ENCODE peak calls at places on chromosomes 6 and 20, in nine cellular contexts. T is heart left ventricle, H is GM12878, J is upper lobe of left lung, X is spleen, E is right lobe of liver, S is body of pancreas, L is Peyer's patch, D is HepG2. K is an unnamed sample. For H3K4me1, the result is how much of the 10 kb centered on the place peaks cover.

GRCh38 chr20:35020108-35021031 is 64.7 kb downstream of the MYH7B start:
- DNase-seq in T (no peak), H (no peak), J (no peak), X (no peak), E (no peak), S (peak), L (no peak), D (no peak), K (no peak)

GRCh38 chr6:106973018-106973840 is 1.3 kb downstream of the CD24 start:
- DNase-seq in T (no peak), H (no peak), J (peak), X (peak), E (peak), S (peak), L (peak), D (no peak), K (peak)

GRCh38 chr6:35213161-35213823 is 464 bp upstream of the SCUBE3 start:
- DNase-seq in T (no peak), H (no peak), J (peak), X (no peak), E (peak), S (no peak), L (no peak), D (no peak), K (no peak)

GRCh38 chr6:46953921-46954320 is 32.2 kb upstream of the ADGRF5 start:
- DNase-seq in T (no peak), H (no peak), J (no peak), X (no peak), E (no peak), S (no peak), L (no peak), D (no peak), K (no peak)

GRCh38 chr20:982754-983153 is 19.4 kb downstream of the RSPO4 start:
- DNase-seq in T (peak), H (no peak), J (no peak), X (no peak), E (no peak), S (no peak), L (no peak), D (no peak), K (no peak)

GRCh38 chr6:134519456-134519855 is 201.5 kb upstream of the SGK1 start:
- DNase-seq in T (peak), H (peak), J (no peak), X (peak), E (peak), S (peak), L (no peak), D (no peak), K (no peak)

GRCh38 chr20:50240092-50240491 is 49.5 kb downstream of the CEBPB start:
- DNase-seq in T (no peak), H (no peak), J (no peak), X (no peak), E (no peak), S (no peak), L (no peak), D (no peak), K (no peak)

GRCh38 chr6:35544748-35545361 is 32.2 kb upstream of the TULP1 start:
- DNase-seq in T (no peak), H (no peak), J (no peak), X (peak), E (no peak), S (no peak), L (no peak), D (no peak), K (no peak)

GRCh38 chr20:47411161-47411560 is 54.7 kb upstream of the ZMYND8 start:
- DNase-seq in T (no peak), H (no peak), J (no peak), X (no peak), E (no peak), S (no peak), L (no peak), D (no peak), K (no peak)

GRCh38 chr20:846894-847278 is 13.4 kb downstream of the FAM110A start:
- DNase-seq in T (peak), H (no peak), J (peak), X (peak), E (no peak), S (no peak), L (no peak), D (no peak), K (no peak)

GRCh38 chr20:4053071-4053470 is 37.7 kb upstream of the RNF24 start:
- DNase-seq in T (no peak), H (no peak), J (no peak), X (no peak), E (no peak), S (no peak), L (no peak), D (no peak), K (no peak)

GRCh38 chr6:16239090-16239797 is 857 bp downstream of the GMPR start:
- DNase-seq in T (peak), H (no peak), J (peak), X (peak), E (peak), S (peak), L (peak), D (no peak), K (peak)

GRCh38 chr6:100001915-100002388 is 7.9 kb upstream of the MCHR2 start:
- DNase-seq in T (no peak), H (no peak), J (no peak), X (no peak), E (peak), S (peak), L (no peak), D (peak), K (peak)

GRCh38 chr6:151911401-151911800 is 103.9 kb downstream of the ESR1 start:
- DNase-seq in T (no peak), H (no peak), J (no peak), X (no peak), E (no peak), S (no peak), L (no peak), D (no peak), K (no peak)

GRCh38 chr20:10710995-10711775 is 37.4 kb upstream of the JAG1 start:
- DNase-seq in T (no peak), H (no peak), J (no peak), X (no peak), E (no peak), S (peak), L (no peak), D (peak), K (no peak)

GRCh38 chr20:50996901-50997830 is 25.7 kb downstream of the KCNG1 start:
- DNase-seq in T (no peak), H (no peak), J (no peak), X (no peak), E (no peak), S (no peak), L (no peak), D (no peak), K (no peak)

GRCh38 chr6:45419574-45420082 is 41.9 kb upstream of the SUPT3H start:
- DNase-seq in T (peak), H (no peak), J (peak), X (peak), E (peak), S (peak), L (peak), D (peak), K (peak)

GRCh38 chr20:50681359-50682064 is 9.8 kb downstream of the RIPOR3 start:
- DNase-seq in T (peak), H (no peak), J (no peak), X (no peak), E (no peak), S (peak), L (no peak), D (no peak), K (no peak)

GRCh38 chr6:7461416-7461815 is 71.8 kb downstream of the RIOK1 start:
- DNase-seq in T (no peak), H (no peak), J (no peak), X (no peak), E (no peak), S (no peak), L (no peak), D (no peak), K (no peak)

GRCh38 chr6:158926429-158926828 is 73.6 kb downstream of the RSPH3 start:
- DNase-seq in T (no peak), H (no peak), J (no peak), X (no peak), E (no peak), S (no peak), L (no peak), D (peak), K (no peak)

GRCh38 chr6:73388433-73388799 is 6.2 kb upstream of the DDX43 start:
- DNase-seq in T (no peak), H (no peak), J (no peak), X (no peak), E (no peak), S (no peak), L (no peak), D (no peak), K (no peak)

GRCh38 chr6:73393278-73393677 is 1.4 kb upstream of the DDX43 start:
- DNase-seq in T (no peak), H (no peak), J (no peak), X (no peak), E (no peak), S (no peak), L (no peak), D (no peak), K (no peak)

GRCh38 chr6:73389854-73390253 is 4.8 kb upstream of the DDX43 start:
- DNase-seq in T (no peak), H (no peak), J (no peak), X (no peak), E (no peak), S (no peak), L (no peak), D (no peak), K (no peak)

GRCh38 chr6:73391735-73392134 is 2.9 kb upstream of the DDX43 start:
- DNase-seq in T (no peak), H (no peak), J (no peak), X (no peak), E (no peak), S (no peak), L (no peak), D (no peak), K (no peak)

DNA sequence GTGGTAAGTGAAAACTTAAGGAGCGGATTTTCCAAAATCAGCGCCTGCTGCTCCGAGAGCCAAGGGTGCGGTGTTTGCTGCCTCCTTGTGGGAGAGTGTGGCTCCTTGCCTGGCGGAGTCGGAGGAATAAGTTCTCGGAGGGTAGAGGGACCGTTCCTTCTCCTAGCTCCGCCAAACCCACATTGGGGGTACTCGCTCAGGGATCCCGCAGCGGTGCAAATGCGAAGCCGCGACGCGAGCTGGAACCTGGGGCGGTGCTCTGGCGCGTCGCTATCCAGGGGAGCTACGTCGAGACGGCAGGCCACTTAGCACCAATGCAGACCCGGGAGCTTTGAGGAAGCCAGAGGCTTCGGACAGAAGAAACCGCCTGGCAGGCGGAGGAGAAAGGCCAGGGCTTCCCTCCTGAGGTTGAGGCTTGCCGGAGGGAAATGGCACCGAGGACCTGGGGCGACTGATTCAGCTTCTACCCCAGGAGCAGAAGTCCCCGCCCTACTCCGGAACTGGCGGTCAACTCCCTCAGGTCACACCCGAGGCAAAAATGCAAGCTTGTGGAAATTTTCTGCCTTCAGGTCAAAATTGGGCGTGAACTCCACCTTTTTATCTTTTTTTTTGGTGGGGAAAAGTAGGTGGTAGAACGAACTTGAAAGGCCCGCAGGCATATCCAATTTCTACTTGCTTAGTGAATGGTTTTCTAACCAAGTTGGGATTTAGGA is 5.7 kb upstream of the DDX43 start:
- DNase-seq in T (peak), H (no peak), J (peak), X (peak), E (peak), S (peak), L (peak), D (peak), K (peak)
- TF ChIP-seq POLR2A in T (no peak), H (peak), J (no peak), X (no peak), E (no peak), S (peak), L (no peak), D (no peak), K (no peak)

GRCh38 chr6:75419408-75419807 is 74.2 kb downstream of the FILIP1 start:
- DNase-seq in T (no peak), H (no peak), J (no peak), X (no peak), E (no peak), S (no peak), L (no peak), D (no peak), K (no peak)
- H3K4me1 ChIP-seq in T (half or more), H (under half), J (under half), X (under half), E (under half), S (under half), L (under half), D (under half), K (under half)

DNA sequence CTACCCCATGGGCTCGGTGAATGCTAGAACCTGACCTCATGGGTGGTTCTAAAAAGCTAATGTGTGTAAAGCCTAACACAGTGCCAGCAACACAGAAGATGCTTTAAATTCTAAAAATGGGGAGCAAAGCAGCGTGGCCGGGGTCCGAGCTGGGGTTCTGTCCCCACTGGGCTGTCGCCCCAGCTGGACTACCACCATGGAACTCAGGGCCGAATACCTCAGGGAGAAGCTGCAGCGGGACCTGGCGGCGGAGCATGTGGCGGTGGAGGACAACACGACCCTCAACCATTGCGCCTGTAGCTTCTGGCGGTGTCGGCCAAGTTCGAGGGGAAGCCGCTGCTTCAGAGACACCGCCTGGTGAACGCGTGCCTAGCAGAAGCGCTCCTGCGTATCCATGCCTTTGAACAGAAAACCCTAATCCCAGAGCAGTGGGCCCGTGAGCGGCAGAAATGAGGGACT is 8.4 kb downstream of the SOX4 start:
- DNase-seq in T (peak), H (no peak), J (peak), X (no peak), E (no peak), S (no peak), L (no peak), D (no peak), K (no peak)
- H3K4me3 ChIP-seq in T (no peak), H (no peak), J (no peak), X (no peak), E (no peak), S (no peak), L (no peak), D (no peak), K (no peak)

DNA sequence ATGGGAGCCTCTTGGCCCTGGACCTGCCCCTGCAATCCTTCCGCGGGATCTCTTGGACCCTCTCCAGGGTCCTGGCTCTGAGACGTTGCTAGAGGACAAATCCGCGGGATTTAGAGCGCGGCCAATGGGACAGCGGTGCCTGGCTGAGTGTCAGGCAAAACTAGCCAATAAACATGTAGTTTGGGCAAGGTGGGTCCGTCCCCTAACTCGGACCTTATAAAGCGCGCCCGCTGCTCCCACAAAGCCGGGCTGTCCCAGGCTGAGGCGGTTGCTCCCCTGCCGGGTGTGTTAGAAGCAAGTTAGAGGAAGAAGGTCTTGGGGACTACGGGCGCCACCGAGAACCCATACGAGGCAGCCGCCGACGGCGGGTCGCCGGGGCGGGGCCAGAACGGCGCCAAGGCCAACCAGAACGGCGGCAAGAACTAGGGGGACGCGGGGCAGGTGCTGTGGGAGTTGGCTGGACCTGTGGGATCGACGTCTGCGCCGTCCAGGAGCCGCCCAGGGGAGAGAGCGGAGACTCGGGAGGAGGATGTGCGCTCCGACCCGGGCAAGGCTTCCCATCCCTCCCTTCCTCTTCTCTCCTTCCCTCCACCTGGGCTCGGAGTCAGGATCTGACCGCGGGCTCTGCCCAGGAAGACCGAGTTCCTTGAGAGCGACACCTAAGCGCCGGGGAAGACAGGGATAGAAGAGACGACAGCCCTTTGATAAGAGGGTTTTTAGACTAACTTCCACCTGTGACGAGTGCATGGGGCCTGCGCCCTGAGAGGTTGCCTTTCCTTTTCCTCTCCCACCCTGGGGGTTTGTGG is 6.5 kb upstream of the TMEM14A start:
- DNase-seq in T (peak), H (peak), J (peak), X (peak), E (peak), S (peak), L (peak), D (peak), K (peak)
- TF ChIP-seq POLR2A in T (peak), H (peak), J (peak), X (no peak), E (peak), S (peak), L (peak), D (peak), K (peak)

DNA sequence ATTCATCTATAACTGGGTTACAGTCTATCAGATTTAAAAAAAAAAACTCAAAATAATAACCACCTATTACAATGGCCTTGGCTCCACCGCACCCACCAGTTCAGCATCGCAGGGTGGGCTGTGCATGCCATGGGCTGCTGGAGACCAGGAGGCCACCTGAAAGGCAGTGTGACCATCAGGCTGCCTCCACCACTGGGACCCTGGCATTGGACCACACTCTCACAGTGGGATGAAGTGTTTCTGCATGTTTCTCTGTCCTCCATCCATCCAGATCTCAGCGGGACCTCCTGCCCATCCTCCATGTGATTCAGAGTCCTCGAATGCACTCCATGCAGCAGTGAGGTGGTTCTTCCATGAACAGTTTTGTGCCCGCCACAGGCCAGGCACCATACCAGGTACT is 206.1 kb upstream of the CST7 start:
- DNase-seq in T (no peak), H (no peak), J (no peak), X (no peak), E (no peak), S (no peak), L (no peak), D (no peak), K (no peak)
- H3K4me1 ChIP-seq in T (under half), H (under half), J (under half), X (under half), E (under half), S (under half), L (under half), D (under half), K (under half)

GRCh38 chr20:46222521-46223007 is 85.7 kb downstream of the CDH22 start:
- DNase-seq in T (peak), H (no peak), J (no peak), X (no peak), E (no peak), S (peak), L (no peak), D (no peak), K (peak)
- H3K4me3 ChIP-seq in T (no peak), H (no peak), J (no peak), X (no peak), E (no peak), S (no peak), L (no peak), D (no peak), K (no peak)